ENCODE peak calls at places on chromosomes 7 and 10, in ten cellular contexts. J, D, A, R, B, L, G, K, Q and V are unnamed samples.

GRCh38 chr7:7422641-7423040 is 113.0 kb downstream of the COL28A1 start:
- DNase-seq in B (no peak), J (no peak), K (no peak), G (no peak), A (no peak), D (no peak), R (no peak), Q (no peak), L (no peak), V (no peak)

GRCh38 chr10:29861811-29862505 is 197.4 kb downstream of the JCAD start:
- DNase-seq in B (no peak), Q (no peak), A (no peak), D (no peak), R (no peak), J (no peak), G (no peak), K (no peak), L (no peak), V (no peak)

GRCh38 chr10:108338146-108338545 is 1173.6 kb upstream of the SORCS1 start:
- DNase-seq in K (no peak), R (no peak), A (no peak), D (no peak), L (no peak), B (no peak), G (no peak), Q (no peak), J (no peak), V (no peak)

GRCh38 chr10:120217736-120218135 is 239.3 kb upstream of the PLPP4 start:
- DNase-seq in D (no peak), A (no peak), G (no peak), J (no peak), R (no peak), K (no peak), L (no peak), Q (no peak), B (no peak), V (no peak)

GRCh38 chr10:93123766-93124165 is 50.1 kb downstream of the CYP26A1 start:
- DNase-seq in L (no peak), G (no peak), K (no peak), A (no peak), R (no peak), B (no peak), D (no peak), Q (no peak), J (no peak), V (no peak)

GRCh38 chr7:66736892-66737291 is 3.6 kb upstream of the RABGEF1 start:
- DNase-seq in J (no peak), A (no peak), D (no peak), G (no peak), R (no peak), L (no peak), K (no peak), B (no peak), Q (no peak), V (no peak)

GRCh38 chr10:31749981-31750850 is 178.4 kb downstream of the ARHGAP12 start:
- DNase-seq in D (no peak), R (peak), L (peak), G (peak), A (no peak), J (no peak), Q (no peak), K (no peak), B (peak), V (peak)

GRCh38 chr7:6505685-6506559 is 45.3 kb downstream of the GRID2IP start:
- DNase-seq in R (no peak), D (no peak), G (no peak), K (no peak), A (no peak), Q (no peak), J (no peak), L (no peak), B (no peak), V (no peak)

GRCh38 chr10:22655312-22655973 is 58.9 kb downstream of the PIP4K2A start:
- DNase-seq in B (no peak), R (no peak), G (no peak), Q (no peak), A (peak), D (peak), K (no peak), J (peak), L (no peak), V (no peak)

GRCh38 chr7:70484255-70484654 is 647.7 kb upstream of the GALNT17 start:
- DNase-seq in D (no peak), L (no peak), B (no peak), Q (no peak), J (no peak), R (no peak), A (no peak), K (no peak), G (no peak), V (no peak)

GRCh38 chr7:66036382-66036781 is 39.2 kb upstream of the ASL start:
- DNase-seq in J (no peak), G (no peak), L (no peak), R (no peak), B (peak), A (no peak), D (no peak), Q (no peak), K (no peak), V (no peak)

GRCh38 chr7:142961973-142962913 is at the start of gene KEL:
- DNase-seq in G (peak), K (no peak), B (no peak), D (no peak), L (no peak), R (no peak), Q (no peak), A (no peak), J (no peak), V (no peak)

GRCh38 chr7:28473567-28474266 is 61.4 kb downstream of the CREB5 start:
- DNase-seq in G (no peak), B (no peak), Q (no peak), D (no peak), L (peak), A (no peak), R (no peak), J (no peak), K (no peak), V (peak)

GRCh38 chr10:24299587-24300258 is 90.8 kb downstream of the KIAA1217 start:
- DNase-seq in L (no peak), D (peak), R (no peak), B (no peak), A (no peak), Q (no peak), J (no peak), K (no peak), G (no peak), V (no peak)

GRCh38 chr10:86389441-86390193 is 23.0 kb upstream of the GRID1 start:
- DNase-seq in K (peak), G (no peak), B (no peak), Q (no peak), R (peak), J (no peak), D (peak), A (peak), L (no peak), V (no peak)

GRCh38 chr7:133554330-133554729 is 301.5 kb downstream of the EXOC4 start:
- DNase-seq in J (no peak), D (no peak), K (no peak), A (no peak), L (no peak), G (no peak), R (no peak), Q (no peak), B (no peak), V (no peak)

DNA sequence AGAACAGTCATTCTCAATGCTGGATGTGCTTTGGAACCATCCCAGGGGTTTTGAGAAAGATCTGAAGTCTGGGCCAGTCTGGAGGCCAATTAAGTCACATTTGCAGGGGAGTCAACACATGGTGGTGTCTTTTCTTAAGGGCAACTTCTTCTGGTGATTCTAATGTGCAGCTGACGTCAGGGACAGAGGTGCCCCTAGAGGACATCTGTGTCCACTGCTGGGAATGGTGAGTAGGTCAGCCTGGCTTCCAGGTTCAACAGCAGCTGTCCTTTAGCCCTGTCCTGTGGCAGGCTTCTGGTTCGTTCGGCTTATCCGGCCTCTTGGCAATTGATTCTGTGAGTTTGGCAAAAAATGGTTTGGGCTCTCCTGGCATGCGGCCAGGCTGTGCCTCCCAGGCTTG is 269.7 kb upstream of the HABP2 start:
- DNase-seq in R (no peak), A (peak), L (no peak), D (no peak), K (no peak), G (no peak), B (no peak), J (no peak), Q (no peak), V (no peak)
- TF ChIP-seq CTCF in R (no peak), A (peak), L (no peak), D (no peak), K (no peak), G (no peak), B (no peak), J (no peak), Q (no peak), V (no peak)

DNA sequence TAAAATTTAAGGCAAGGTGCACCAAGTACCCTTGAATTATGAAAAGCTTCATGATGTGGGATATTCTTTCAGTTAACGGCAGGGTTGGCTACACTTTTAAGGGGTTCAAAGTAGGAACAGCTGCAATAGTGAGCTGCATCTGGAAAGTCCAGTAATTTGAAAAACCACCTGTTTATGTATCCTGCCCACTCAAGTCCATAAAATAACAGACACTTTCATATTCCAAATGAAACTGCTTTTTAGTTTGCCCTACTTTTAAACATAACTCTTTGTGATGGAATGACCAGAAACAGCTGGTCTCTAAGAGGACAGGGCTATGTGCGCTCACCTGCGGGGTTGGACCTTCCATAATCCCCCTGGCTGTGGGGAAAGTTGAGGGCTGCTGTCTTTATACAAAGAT is 7.3 kb downstream of the CAV1 start:
- DNase-seq in A (no peak), R (no peak), J (no peak), Q (no peak), L (no peak), K (no peak), D (no peak), B (no peak), G (no peak), V (no peak)
- TF ChIP-seq POLR2A in A (no peak), R (no peak), J (no peak), Q (no peak), L (no peak), K (no peak), D (no peak), B (no peak), G (no peak), V (no peak)

DNA sequence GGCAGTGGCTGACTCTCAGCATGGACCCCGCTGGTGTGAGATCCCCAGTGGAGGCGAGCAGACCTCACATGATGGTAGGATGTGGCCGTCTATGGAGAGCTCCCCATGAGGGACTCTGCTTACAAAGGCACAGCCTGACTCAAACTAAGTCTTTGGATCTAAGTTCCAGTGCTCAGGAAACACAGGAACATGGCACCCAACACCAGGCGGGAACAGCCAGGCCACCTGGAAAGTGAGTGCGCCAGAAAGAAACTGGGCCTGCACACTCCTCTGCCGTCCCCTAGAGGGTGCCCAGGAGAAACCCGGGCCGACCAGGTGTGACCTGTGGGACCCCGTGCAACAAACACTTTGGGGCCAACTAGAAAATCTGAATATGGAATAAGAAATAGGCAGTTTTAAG is 10.0 kb downstream of the PITRM1 start:
- DNase-seq in K (no peak), J (no peak), G (no peak), B (no peak), L (no peak), R (no peak), Q (no peak), D (no peak), A (no peak), V (no peak)
- TF ChIP-seq CTCF in K (no peak), J (no peak), G (no peak), B (no peak), L (no peak), R (no peak), Q (no peak), D (no peak), A (no peak), V (no peak)

GRCh38 chr10:11144626-11145497 is 127.2 kb downstream of the CELF2 start:
- DNase-seq in B (no peak), A (no peak), D (no peak), R (no peak), J (no peak), L (no peak), Q (no peak), K (no peak), G (no peak), V (no peak)

GRCh38 chr10:11146402-11147171 is 128.9 kb downstream of the CELF2 start:
- DNase-seq in J (no peak), R (no peak), A (no peak), G (no peak), D (peak), K (no peak), L (no peak), B (no peak), Q (no peak), V (no peak)

GRCh38 chr10:11143240-11143639 is 125.6 kb downstream of the CELF2 start:
- DNase-seq in Q (no peak), K (no peak), A (no peak), G (no peak), J (no peak), B (no peak), D (no peak), R (no peak), L (no peak), V (no peak)

GRCh38 chr10:11147723-11148122 is 130.1 kb downstream of the CELF2 start:
- DNase-seq in J (no peak), K (no peak), R (no peak), Q (no peak), G (no peak), A (no peak), D (no peak), B (peak), L (no peak), V (no peak)

GRCh38 chr10:11145498-11145855 is 127.8 kb downstream of the CELF2 start:
- DNase-seq in J (no peak), L (no peak), A (no peak), D (no peak), Q (no peak), R (peak), G (no peak), B (peak), K (no peak), V (no peak)
- TF ChIP-seq POLR2A in J (no peak), L (no peak), A (no peak), D (no peak), Q (peak), R (peak), G (no peak), B (no peak), K (no peak), V (no peak)

GRCh38 chr10:5449823-5450222 is 37.5 kb downstream of the NET1 start:
- DNase-seq in G (no peak), K (no peak), L (no peak), R (no peak), A (no peak), Q (no peak), J (no peak), B (no peak), D (peak), V (no peak)
- TF ChIP-seq CTCF in G (no peak), K (no peak), L (peak), R (no peak), A (no peak), Q (peak), J (no peak), B (no peak), D (no peak), V (peak)

DNA sequence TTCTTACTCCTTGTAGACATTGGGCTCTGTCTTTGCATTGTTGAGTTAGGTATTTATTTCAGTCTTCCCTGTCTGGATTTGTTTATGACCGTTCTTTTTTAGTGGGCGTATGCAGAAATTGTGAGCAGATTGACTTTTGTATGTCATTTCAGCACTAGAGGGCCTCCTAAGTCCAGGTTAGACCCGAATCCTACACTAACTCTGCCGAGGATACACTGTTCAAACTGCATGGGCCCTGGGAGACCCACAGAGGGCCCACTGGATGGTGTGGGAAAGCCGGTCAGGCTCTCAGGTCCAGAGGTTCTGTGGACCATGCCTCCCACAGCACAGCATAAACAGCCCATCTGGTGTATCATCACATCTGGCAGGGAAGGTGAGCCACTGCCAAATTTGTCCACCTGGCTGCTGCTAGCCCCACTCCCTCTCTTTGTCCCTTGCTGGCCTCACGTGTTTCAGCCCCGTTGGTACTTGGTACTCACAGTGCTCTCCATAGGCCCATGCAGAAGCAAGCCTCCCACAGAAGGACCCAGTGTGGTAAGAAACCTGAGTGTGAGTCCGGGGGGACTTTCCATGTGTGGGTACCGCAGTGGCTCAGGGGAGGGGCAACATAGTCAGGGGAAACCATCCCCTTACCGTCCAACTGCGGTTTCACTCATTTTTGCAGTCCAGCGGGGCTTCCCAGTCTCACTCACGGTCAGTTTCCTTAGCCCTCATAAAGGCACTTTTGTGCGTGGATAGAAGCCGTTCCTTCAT is 112.8 kb downstream of the APBB1IP start:
- DNase-seq in R (no peak), G (no peak), B (no peak), A (no peak), J (no peak), L (no peak), Q (no peak), D (no peak), K (no peak), V (no peak)
- TF ChIP-seq POLR2A in R (no peak), G (no peak), B (no peak), A (no peak), J (no peak), L (no peak), Q (no peak), D (no peak), K (no peak), V (no peak)

DNA sequence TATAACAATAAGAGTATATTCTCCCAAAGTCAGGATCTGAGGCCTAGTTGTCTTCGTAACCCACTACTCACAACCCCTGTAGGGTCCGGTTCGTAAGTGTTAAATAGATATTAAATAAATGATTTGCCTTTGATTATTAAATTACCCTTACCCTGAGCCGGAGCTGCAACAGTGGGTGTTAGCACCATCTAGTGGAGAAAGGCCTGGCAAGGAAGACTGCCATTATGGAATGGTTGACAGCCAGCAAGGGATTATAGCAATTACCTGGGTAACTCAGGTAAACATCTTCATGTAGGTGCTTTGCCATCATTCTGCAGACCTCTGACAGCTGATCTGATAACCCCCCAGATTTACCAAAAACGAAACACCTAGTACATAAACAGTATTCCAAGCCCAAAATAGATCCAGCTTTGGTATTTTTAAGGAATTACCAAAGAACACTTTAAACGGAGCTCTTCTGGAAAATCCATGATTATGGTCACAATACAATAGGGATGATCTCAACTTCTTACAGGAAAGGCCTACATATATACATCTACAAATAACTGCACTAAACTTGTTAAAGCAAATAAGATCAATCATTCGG is 69.8 kb downstream of the HTR7 start:
- DNase-seq in J (no peak), L (peak), Q (no peak), B (no peak), G (peak), A (peak), R (peak), D (peak), K (no peak), V (no peak)
- TF ChIP-seq CTCF in J (no peak), L (peak), Q (peak), B (peak), G (no peak), A (peak), R (peak), D (peak), K (peak), V (peak)

DNA sequence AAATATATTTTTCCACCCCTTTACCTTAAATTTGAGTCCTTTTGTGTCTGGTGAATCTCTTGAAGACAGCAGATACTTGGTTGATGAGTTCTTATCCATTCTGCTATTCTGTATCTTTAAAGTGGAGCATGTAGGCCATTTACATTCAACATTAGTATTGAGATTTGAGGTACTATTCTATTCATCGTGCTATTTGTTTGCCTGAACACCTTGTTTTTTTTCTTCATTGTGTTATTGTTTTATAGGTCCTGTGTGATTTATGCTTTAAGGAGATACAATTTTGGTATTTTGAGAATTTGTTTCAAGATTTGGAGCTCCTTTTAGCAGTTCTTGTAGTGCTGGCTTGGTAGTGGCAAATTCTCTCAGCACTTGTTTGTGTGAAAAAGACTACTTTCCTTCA is 29.9 kb downstream of the GDI2 start:
- DNase-seq in Q (no peak), L (no peak), J (no peak), G (no peak), A (no peak), D (no peak), R (no peak), K (no peak), B (no peak), V (no peak)
- TF ChIP-seq POLR2A in Q (no peak), L (no peak), J (no peak), G (no peak), A (no peak), D (no peak), R (no peak), K (no peak), B (no peak), V (no peak)